ENCODE peak calls at places on chromosomes 3 and 15, in four cellular contexts. K, L, E and D are unnamed samples.

GRCh38 chr15:63191895-63192603 is 2.6 kb downstream of the RAB8B start:
- DNase-seq in K (no peak), L (no peak), E (peak; percentile 83), D (no peak)

GRCh38 chr3:177553012-177553411 is 355.7 kb upstream of the TBL1XR1 start:
- DNase-seq in K (no peak), L (no peak), E (no peak), D (no peak)

GRCh38 chr15:66851226-66852063 is 149.4 kb downstream of the SMAD6 start:
- DNase-seq in K (peak; percentile 45), L (peak; percentile 94), E (peak; percentile 88), D (peak; percentile 74)

GRCh38 chr3:69181592-69182211 is 59.3 kb upstream of the LMOD3 start:
- DNase-seq in K (no peak), L (no peak), E (no peak), D (no peak)

GRCh38 chr3:2765002-2765579 is 345.1 kb downstream of the IL5RA start:
- DNase-seq in K (no peak), L (no peak), E (peak; percentile 4), D (no peak)

GRCh38 chr3:177191108-177191779 is 6.0 kb downstream of the TBL1XR1 start:
- DNase-seq in K (no peak), L (no peak), E (peak; percentile 26), D (no peak)

GRCh38 chr3:122443090-122443489 is 27.2 kb upstream of the WDR5B start:
- DNase-seq in K (no peak), L (no peak), E (no peak), D (no peak)

GRCh38 chr15:49215768-49216739 is 46.0 kb downstream of the GALK2 start:
- DNase-seq in K (no peak), L (no peak), E (peak; percentile 33), D (no peak)

GRCh38 chr3:104132566-104132997 is 1234.1 kb upstream of the ALCAM start:
- DNase-seq in K (no peak), L (no peak), E (no peak), D (no peak)

GRCh38 chr15:92693922-92694331 is 38.4 kb upstream of the FAM174B start:
- DNase-seq in K (no peak), L (no peak), E (no peak), D (no peak)

GRCh38 chr3:8455451-8456117 is 46.0 kb upstream of the LMCD1 start:
- DNase-seq in K (no peak), L (no peak), E (no peak), D (no peak)

GRCh38 chr3:113832477-113833164 is 6.0 kb upstream of the GRAMD1C start:
- DNase-seq in K (no peak), L (no peak), E (peak; percentile 21), D (no peak)

GRCh38 chr3:120780977-120781376 is 38.4 kb downstream of the GTF2E1 start:
- DNase-seq in K (peak; percentile 44), L (no peak), E (peak; percentile 2), D (no peak)

GRCh38 chr3:60579734-60580133 is 671.5 kb downstream of the FHIT start:
- DNase-seq in K (peak; percentile 61), L (no peak), E (no peak), D (no peak)

GRCh38 chr3:153210660-153211059 is 48.6 kb downstream of the RAP2B start:
- DNase-seq in K (no peak), L (no peak), E (no peak), D (no peak)

GRCh38 chr3:153215497-153215896 is 53.5 kb downstream of the RAP2B start:
- DNase-seq in K (no peak), L (no peak), E (no peak), D (no peak)

GRCh38 chr3:153209596-153209995 is 47.6 kb downstream of the RAP2B start:
- DNase-seq in K (no peak), L (no peak), E (no peak), D (peak; percentile 93)

GRCh38 chr3:153215971-153216370 is 53.9 kb downstream of the RAP2B start:
- DNase-seq in K (no peak), L (no peak), E (no peak), D (no peak)

GRCh38 chr3:153210116-153210515 is 48.1 kb downstream of the RAP2B start:
- DNase-seq in K (no peak), L (no peak), E (no peak), D (no peak)
- TF ChIP-seq CTCF in K (no peak), L (no peak), E (no peak), D (peak; percentile 43)

GRCh38 chr3:139520028-139520737 is 19.4 kb downstream of the RBP1 start:
- DNase-seq in K (no peak), L (no peak), E (peak; percentile 8), D (no peak)
- TF ChIP-seq CTCF in K (peak; percentile 41), L (no peak), E (no peak), D (peak; percentile 46)

DNA sequence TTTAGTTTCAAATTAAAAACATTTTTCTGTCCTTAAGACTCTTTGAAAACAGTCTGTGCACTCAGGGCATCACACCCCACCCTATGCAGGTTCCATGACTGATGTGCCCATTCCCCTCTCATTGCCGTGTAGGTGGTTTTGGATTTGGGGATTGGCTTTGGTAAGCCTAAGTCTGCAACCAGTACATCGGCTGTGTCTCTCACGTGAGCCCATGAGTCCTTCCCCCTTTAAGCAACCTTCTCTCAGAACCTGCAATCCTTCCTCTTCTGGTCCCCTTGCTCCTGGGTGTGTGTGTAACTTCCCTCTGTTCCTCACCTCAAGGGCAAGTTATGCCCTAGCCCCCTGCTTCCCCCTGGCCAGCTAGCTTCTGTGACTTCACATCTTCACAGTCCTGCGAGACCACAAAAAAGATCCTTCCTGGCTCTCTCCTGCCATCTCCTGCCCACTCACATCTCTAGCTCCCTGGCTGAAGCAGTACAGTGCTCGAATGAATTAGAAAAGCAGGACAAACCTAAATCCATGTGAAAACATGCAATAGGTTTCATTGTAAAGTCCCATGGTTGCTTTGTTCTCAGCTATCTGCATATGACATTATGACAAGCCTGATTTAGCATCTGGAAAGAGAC is 126.7 kb downstream of the UACA start:
- DNase-seq in K (no peak), L (no peak), E (no peak), D (no peak)
- TF ChIP-seq CTCF in K (peak; percentile 51), L (no peak), E (no peak), D (no peak)

GRCh38 chr15:40441012-40441735 is 421 bp downstream of the BAHD1 start:
- DNase-seq in K (no peak), L (peak; percentile 75), E (peak; percentile 63), D (no peak)

GRCh38 chr15:40443846-40444245 is 3.1 kb downstream of the BAHD1 start:
- DNase-seq in K (no peak), L (no peak), E (no peak), D (no peak)

GRCh38 chr15:40443255-40443654 is 2.5 kb downstream of the BAHD1 start:
- DNase-seq in K (no peak), L (no peak), E (no peak), D (no peak)

GRCh38 chr15:40440300-40441011 is at the start of gene BAHD1:
- DNase-seq in K (peak; percentile 79), L (peak; percentile 96), E (peak; percentile 95), D (peak; percentile 92)

GRCh38 chr15:40441736-40442531 is 1.2 kb downstream of the BAHD1 start:
- DNase-seq in K (no peak), L (peak; percentile 58), E (peak; percentile 49), D (no peak)
- TF ChIP-seq CTCF in K (no peak), L (no peak), E (peak; percentile 22), D (no peak)